ENCODE peak calls at places on chromosomes 16 and 17, in six cellular contexts. K is spleen, N is heart left ventricle, A is adrenal gland, E is endodermal cell, Y is breast epithelium. G is an unnamed sample.
A peak's percentile ranks its signal among the peaks of the same experiment; 100 is the strongest.

GRCh38 chr16:22325598-22326368 is 28.6 kb downstream of the POLR3E start:
- DNase-seq in Y (no peak), K (no peak), N (no peak), E (peak; percentile 50), A (peak; percentile 48), G (no peak)

GRCh38 chr16:86805210-86805609 is 226.9 kb downstream of the FOXL1 start:
- DNase-seq in E (no peak), Y (no peak), K (no peak), A (no peak), N (no peak), G (no peak)

GRCh38 chr16:22206847-22207714 is 1.0 kb downstream of the EEF2K start:
- DNase-seq in A (peak; percentile 89), N (peak; percentile 91), E (peak; percentile 73), Y (peak; percentile 68), K (peak; percentile 92), G (peak; percentile 70)

GRCh38 chr16:71626018-71626857 is at the start of gene MARVELD3:
- DNase-seq in N (no peak), K (peak; percentile 72), Y (peak; percentile 78), A (no peak), E (peak; percentile 97), G (no peak)

GRCh38 chr17:69388791-69389442 is 25.6 kb upstream of the MAP2K6 start:
- DNase-seq in E (no peak), A (no peak), K (no peak), Y (no peak), N (no peak), G (peak; percentile 20)

GRCh38 chr16:15404792-15405191 is 9.2 kb downstream of the MPV17L start:
- DNase-seq in E (no peak), Y (peak; percentile 71), N (peak; percentile 38), A (peak; percentile 72), K (no peak), G (no peak)

GRCh38 chr17:34393401-34393800 is 30.4 kb upstream of the CCL1 start:
- DNase-seq in K (no peak), Y (no peak), A (no peak), E (peak; percentile 29), N (no peak), G (peak; percentile 0)

GRCh38 chr17:78993241-78993956 is 13.7 kb upstream of the LGALS3BP start:
- DNase-seq in Y (no peak), K (no peak), E (peak; percentile 94), N (no peak), A (peak; percentile 81), G (peak; percentile 67)

GRCh38 chr17:49216953-49217650 is 6.6 kb downstream of the ABI3 start:
- DNase-seq in E (no peak), N (peak; percentile 85), K (peak; percentile 87), A (peak; percentile 76), Y (no peak), G (no peak)

GRCh38 chr16:21179126-21179982 is 20.9 kb downstream of the LDAF1 start:
- DNase-seq in K (no peak), N (no peak), Y (no peak), E (no peak), A (peak; percentile 63), G (no peak)

GRCh38 chr16:86985656-86986030 is 331.5 kb downstream of the C16orf95 start:
- DNase-seq in K (no peak), N (no peak), Y (no peak), A (no peak), E (no peak), G (no peak)

GRCh38 chr16:88821168-88821850 is 9.6 kb upstream of the APRT start:
- DNase-seq in E (no peak), N (no peak), K (no peak), A (no peak), Y (no peak), G (no peak)

GRCh38 chr16:48949636-48950035 is 332.0 kb downstream of the CBLN1 start:
- DNase-seq in Y (no peak), N (no peak), K (no peak), A (no peak), E (no peak), G (no peak)

GRCh38 chr16:1174477-1175357 is 21.8 kb downstream of the CACNA1H start:
- DNase-seq in A (no peak), E (no peak), Y (no peak), N (no peak), K (no peak), G (peak; percentile 70)

GRCh38 chr17:59001158-59001814 is 105.4 kb downstream of the TRIM37 start:
- DNase-seq in A (peak; percentile 90), E (peak; percentile 61), N (peak; percentile 50), K (peak; percentile 90), Y (peak; percentile 48), G (peak; percentile 79)

GRCh38 chr16:90023078-90023447 is 3.8 kb upstream of the DBNDD1 start:
- DNase-seq in E (no peak), N (no peak), A (no peak), K (no peak), Y (no peak), G (no peak)

GRCh38 chr17:68228817-68229570 is 18.8 kb upstream of the AMZ2 start:
- DNase-seq in N (no peak), E (no peak), A (no peak), Y (no peak), K (no peak), G (no peak)

GRCh38 chr16:63185235-63185780 is 1149.1 kb upstream of the CDH8 start:
- DNase-seq in Y (no peak), A (no peak), N (no peak), K (no peak), E (no peak), G (no peak)

GRCh38 chr17:57067781-57068180 is 17.3 kb upstream of the AKAP1 start:
- DNase-seq in Y (no peak), N (no peak), E (no peak), A (peak; percentile 21), K (no peak), G (no peak)

GRCh38 chr16:61042736-61043135 is 993.5 kb downstream of the CDH8 start:
- DNase-seq in N (no peak), K (no peak), A (no peak), Y (no peak), E (peak; percentile 76), G (peak; percentile 50)

GRCh38 chr16:70679653-70680494 is 6.0 kb downstream of the MTSS2 start:
- DNase-seq in N (peak; percentile 38), Y (no peak), K (peak; percentile 74), A (no peak), E (peak; percentile 87), G (peak; percentile 76)

GRCh38 chr17:12790806-12791148 is 1.5 kb downstream of the ARHGAP44 start:
- DNase-seq in A (no peak), N (no peak), Y (no peak), E (no peak), K (no peak), G (no peak)

GRCh38 chr17:7435676-7436555 is 681 bp downstream of the TMEM102 start:
- DNase-seq in K (peak; percentile 90), N (peak; percentile 45), Y (peak; percentile 63), E (peak; percentile 94), A (peak; percentile 77), G (peak; percentile 78)

GRCh38 chr16:73140944-73141343 is 93.0 kb upstream of the ZFHX3 start:
- DNase-seq in A (no peak), K (no peak), N (no peak), E (no peak), Y (no peak), G (no peak)

GRCh38 chr16:5016967-5017677 is 16.6 kb downstream of the NAGPA start:
- DNase-seq in N (no peak), K (no peak), A (no peak), Y (no peak), E (no peak), G (no peak)

GRCh38 chr17:78258323-78259229 is 27.1 kb downstream of the TMEM235 start:
- DNase-seq in A (peak; percentile 71), E (peak; percentile 77), Y (no peak), N (peak; percentile 85), K (peak; percentile 95), G (peak; percentile 86)

GRCh38 chr17:77332981-77333685 is 192.4 kb downstream of the SEC14L1 start:
- DNase-seq in K (peak; percentile 43), E (no peak), Y (peak; percentile 19), A (peak; percentile 41), N (no peak), G (peak; percentile 64)

GRCh38 chr17:40034426-40035161 is 19.4 kb downstream of the CSF3 start:
- DNase-seq in E (peak; percentile 27), A (no peak), K (no peak), N (no peak), Y (no peak), G (no peak)
- H3K36me3 ChIP-seq in E (peaks cover 55% of the 10 kb centered on the region), A (no peaks in the 10 kb centered on the region), K (peaks cover 66% of the 10 kb centered on the region), N (peaks cover 68% of the 10 kb centered on the region), Y (no peaks in the 10 kb centered on the region), G (no peaks in the 10 kb centered on the region)

DNA sequence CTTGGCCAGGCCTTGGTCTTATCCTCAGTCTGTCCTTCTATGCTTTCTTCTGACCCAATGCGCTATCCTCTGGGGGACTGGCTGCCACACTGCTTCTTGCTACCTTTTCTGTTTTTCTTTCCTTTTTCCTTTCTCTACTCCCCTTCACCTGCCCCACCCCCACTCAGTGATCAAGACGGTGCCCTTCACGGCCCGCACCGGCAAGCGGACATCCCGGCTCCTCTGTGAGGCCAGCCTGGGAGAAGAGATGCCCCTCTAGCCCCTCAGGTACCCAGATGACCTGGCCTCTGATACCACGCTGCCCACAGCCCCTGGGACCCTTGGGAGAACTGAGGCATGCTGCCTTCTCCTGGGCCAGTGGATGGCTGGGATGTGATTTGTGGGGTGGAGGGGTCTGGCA is 15.6 kb downstream of the SPATA32 start:
- DNase-seq in K (no peak), A (no peak), E (no peak), N (no peak), Y (no peak), G (no peak)
- H3K4me3 ChIP-seq in K (no peak overlapping the region), A (no peak overlapping the region), E (peak overlapping the region; percentile 88), N (peak overlapping the region; percentile 63), Y (peak overlapping the region; percentile 82), G (peak overlapping the region; percentile 53)

GRCh38 chr17:76082326-76083251 is 3.6 kb downstream of the ZACN start:
- DNase-seq in K (no peak), N (no peak), Y (no peak), A (no peak), E (no peak), G (no peak)

GRCh38 chr17:76085731-76086366 is 6.9 kb downstream of the ZACN start:
- DNase-seq in A (no peak), E (no peak), N (no peak), Y (no peak), K (no peak), G (no peak)

GRCh38 chr17:76085066-76085730 is 6.2 kb downstream of the ZACN start:
- DNase-seq in Y (no peak), N (no peak), E (no peak), A (no peak), K (no peak), G (no peak)

GRCh38 chr17:76081295-76082210 is 2.6 kb downstream of the ZACN start:
- DNase-seq in E (no peak), K (no peak), N (no peak), A (no peak), Y (no peak), G (no peak)

GRCh38 chr17:76083536-76083935 is 4.6 kb downstream of the ZACN start:
- DNase-seq in A (no peak), Y (no peak), N (no peak), K (no peak), E (no peak), G (no peak)
- H3K36me3 ChIP-seq in A (no peaks in the 10 kb centered on the region), Y (peaks cover 6% of the 10 kb centered on the region), N (peaks cover 56% of the 10 kb centered on the region), K (peaks cover 58% of the 10 kb centered on the region), E (peaks cover 61% of the 10 kb centered on the region), G (peaks cover 36% of the 10 kb centered on the region)

DNA sequence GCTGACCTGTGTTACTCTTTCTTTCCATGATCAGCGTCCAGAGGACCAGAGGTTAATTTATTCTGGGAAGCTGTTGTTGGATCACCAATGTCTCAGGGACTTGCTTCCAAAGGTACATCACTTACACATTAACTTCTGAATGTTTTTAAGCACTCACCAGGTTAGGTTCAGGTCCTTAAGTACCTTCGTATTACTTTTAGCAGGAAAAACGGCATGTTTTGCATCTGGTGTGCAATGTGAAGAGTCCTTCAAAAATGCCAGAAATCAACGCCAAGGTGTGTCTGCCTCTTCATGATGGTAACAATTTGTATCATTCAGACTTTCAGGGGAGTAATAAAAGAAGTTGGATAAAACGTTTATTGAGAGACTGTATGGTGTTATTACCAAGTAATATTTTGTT is 3.3 kb downstream of the HERPUD1 start:
- DNase-seq in N (no peak), K (no peak), E (no peak), Y (no peak), A (no peak), G (no peak)
- H3K4me3 ChIP-seq in N (peak overlapping the region; percentile 100), K (peak overlapping the region; percentile 96), E (peak overlapping the region; percentile 91), Y (peak overlapping the region; percentile 92), A (no peak overlapping the region), G (peak overlapping the region; percentile 94)

G was measured in A673.